ENCODE peak calls at places on chromosomes 16 and 17, in four cellular contexts. M is GM23248, O is fibroblast of lung, C is MM.1S. X is an unnamed sample.

GRCh38 chr16:8677481-8677880 is 3.1 kb downstream of the ABAT start:
- DNase-seq in M (peak), O (no peak), C (no peak), X (no peak)

GRCh38 chr17:7394452-7395191 is at the start of gene PLSCR3:
- DNase-seq in M (peak), O (peak), C (peak), X (peak)

GRCh38 chr16:8848231-8848938 is 20.4 kb downstream of the CARHSP1 start:
- DNase-seq in M (no peak), O (no peak), C (no peak), X (no peak)

GRCh38 chr17:50162466-50163254 is 3.1 kb upstream of the SGCA start:
- DNase-seq in M (no peak), O (no peak), C (no peak), X (no peak)

GRCh38 chr16:54657058-54657708 is 273.5 kb upstream of the IRX5 start:
- DNase-seq in M (peak), O (peak), C (no peak), X (peak)

GRCh38 chr17:8190506-8190905 is 526 bp upstream of the BORCS6 start:
- DNase-seq in M (no peak), O (no peak), C (no peak), X (no peak)

GRCh38 chr16:28092721-28093382 is 29.3 kb upstream of the GSG1L start:
- DNase-seq in M (no peak), O (no peak), C (no peak), X (no peak)

GRCh38 chr17:47262586-47262985 is 9.0 kb downstream of the ITGB3 start:
- DNase-seq in M (no peak), O (no peak), C (no peak), X (no peak)

GRCh38 chr17:79034931-79035485 is 11.0 kb downstream of the C1QTNF1 start:
- DNase-seq in M (no peak), O (no peak), C (no peak), X (no peak)

GRCh38 chr17:67994827-67995567 is 1.3 kb downstream of the C17orf58 start:
- DNase-seq in M (peak), O (peak), C (no peak), X (peak)

GRCh38 chr17:863880-864279 is 81.7 kb downstream of the MRM3 start:
- DNase-seq in M (no peak), O (no peak), C (no peak), X (no peak)

GRCh38 chr17:6374761-6375312 is 60.1 kb downstream of the AIPL1 start:
- DNase-seq in M (peak), O (peak), C (no peak), X (peak)

GRCh38 chr16:78303946-78304345 is 204.5 kb downstream of the WWOX start:
- DNase-seq in M (peak), O (no peak), C (no peak), X (no peak)

GRCh38 chr17:19958023-19958422 is 19.6 kb downstream of the AKAP10 start:
- DNase-seq in M (peak), O (peak), C (no peak), X (peak)

GRCh38 chr16:66476328-66477027 is 49.4 kb downstream of the BEAN1 start:
- DNase-seq in M (peak), O (no peak), C (peak), X (no peak)

GRCh38 chr16:84751947-84752346 is 52.1 kb downstream of the USP10 start:
- DNase-seq in M (peak), O (no peak), C (peak), X (no peak)

GRCh38 chr17:78714534-78714933 is 67.5 kb downstream of the CYTH1 start:
- DNase-seq in M (no peak), O (no peak), C (no peak), X (no peak)

GRCh38 chr17:44543213-44543904 is 13.9 kb upstream of the FZD2 start:
- DNase-seq in M (peak), O (peak), C (no peak), X (peak)

GRCh38 chr17:48755346-48755745 is 26.8 kb upstream of the HOXB13 start:
- DNase-seq in M (no peak), O (no peak), C (no peak), X (no peak)

GRCh38 chr17:48756816-48757215 is 28.3 kb upstream of the HOXB13 start:
- DNase-seq in M (no peak), O (no peak), C (no peak), X (no peak)

GRCh38 chr17:48759288-48759687 is 30.7 kb upstream of the HOXB13 start:
- DNase-seq in M (no peak), O (no peak), C (no peak), X (no peak)

GRCh38 chr17:48754500-48755261 is 26.1 kb upstream of the HOXB13 start:
- DNase-seq in M (no peak), O (no peak), C (no peak), X (no peak)

GRCh38 chr17:48757524-48757961 is 29.0 kb upstream of the HOXB13 start:
- DNase-seq in M (peak), O (no peak), C (no peak), X (no peak)
- TF ChIP-seq EZH2 in M (no peak), O (no peak), C (no peak), X (no peak)

DNA sequence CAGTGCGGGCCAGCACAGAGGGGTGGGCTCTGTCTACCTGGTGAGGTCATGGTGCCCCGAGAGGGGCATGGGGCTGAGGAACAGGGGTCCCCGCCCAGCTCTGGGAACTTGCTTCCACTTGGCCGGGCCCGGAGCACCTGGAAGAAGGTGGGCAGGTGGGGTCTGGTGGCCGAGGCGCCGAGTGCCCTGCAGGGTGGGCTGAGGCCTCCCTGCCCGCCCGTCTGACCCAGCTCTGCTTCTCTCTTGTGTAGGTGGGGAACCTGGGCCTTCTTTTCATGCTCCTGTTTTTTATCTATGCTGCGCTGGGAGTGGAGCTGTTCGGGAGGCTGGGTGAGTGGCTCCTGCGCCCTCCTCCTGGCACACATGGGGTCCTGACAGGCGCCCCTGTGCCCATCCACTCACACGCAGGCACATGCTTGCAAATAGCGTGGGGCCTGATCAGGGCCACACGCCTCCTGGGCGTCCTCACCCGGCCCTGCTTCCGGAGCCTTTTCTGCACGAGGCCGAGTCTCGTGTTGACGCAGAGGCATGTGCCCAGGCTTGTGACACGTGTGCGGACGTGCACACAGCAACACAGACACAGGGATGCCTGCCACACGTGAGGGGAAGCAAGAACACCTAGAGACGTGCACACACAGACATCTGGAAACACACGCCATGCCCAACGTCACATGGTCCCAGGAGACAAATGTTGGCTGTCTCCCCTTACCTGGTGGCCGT is 8.2 kb downstream of the TPSG1 start:
- DNase-seq in M (no peak), O (no peak), C (no peak), X (no peak)
- TF ChIP-seq EZH2 in M (no peak), O (no peak), C (no peak), X (no peak)

GRCh38 chr17:48603959-48604769 is 622 bp downstream of the HOXB6 start:
- DNase-seq in M (peak), O (no peak), C (no peak), X (no peak)
- TF ChIP-seq EZH2 in M (no peak), O (no peak), C (no peak), X (peak)

GRCh38 chr16:17299790-17300189 is 171.0 kb downstream of the XYLT1 start:
- DNase-seq in M (no peak), O (no peak), C (no peak), X (no peak)
- TF ChIP-seq EZH2 in M (no peak), O (no peak), C (no peak), X (no peak)

DNA sequence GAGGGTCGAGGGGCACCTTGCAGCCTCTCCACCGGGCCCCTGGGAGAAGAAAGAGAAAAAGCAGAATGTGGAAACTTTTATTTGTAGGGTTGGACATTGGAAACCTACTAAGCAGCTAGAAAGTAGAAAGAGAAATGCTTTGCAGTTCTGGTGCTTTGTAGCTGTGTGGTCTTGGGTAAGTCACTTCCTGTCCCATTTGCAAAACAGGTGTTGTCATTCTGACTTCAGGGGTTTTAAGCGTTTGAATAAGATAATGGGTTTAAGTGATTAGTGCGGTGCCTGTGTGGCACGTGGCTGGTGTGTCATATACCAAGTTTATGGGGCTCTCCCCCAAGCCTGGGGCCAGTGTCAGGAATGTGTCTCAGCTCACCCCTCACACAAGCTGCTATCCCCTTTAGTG is 1.6 kb downstream of the CA4 start:
- DNase-seq in M (no peak), O (no peak), C (peak), X (no peak)
- TF ChIP-seq EZH2 in M (no peak), O (no peak), C (no peak), X (no peak)

DNA sequence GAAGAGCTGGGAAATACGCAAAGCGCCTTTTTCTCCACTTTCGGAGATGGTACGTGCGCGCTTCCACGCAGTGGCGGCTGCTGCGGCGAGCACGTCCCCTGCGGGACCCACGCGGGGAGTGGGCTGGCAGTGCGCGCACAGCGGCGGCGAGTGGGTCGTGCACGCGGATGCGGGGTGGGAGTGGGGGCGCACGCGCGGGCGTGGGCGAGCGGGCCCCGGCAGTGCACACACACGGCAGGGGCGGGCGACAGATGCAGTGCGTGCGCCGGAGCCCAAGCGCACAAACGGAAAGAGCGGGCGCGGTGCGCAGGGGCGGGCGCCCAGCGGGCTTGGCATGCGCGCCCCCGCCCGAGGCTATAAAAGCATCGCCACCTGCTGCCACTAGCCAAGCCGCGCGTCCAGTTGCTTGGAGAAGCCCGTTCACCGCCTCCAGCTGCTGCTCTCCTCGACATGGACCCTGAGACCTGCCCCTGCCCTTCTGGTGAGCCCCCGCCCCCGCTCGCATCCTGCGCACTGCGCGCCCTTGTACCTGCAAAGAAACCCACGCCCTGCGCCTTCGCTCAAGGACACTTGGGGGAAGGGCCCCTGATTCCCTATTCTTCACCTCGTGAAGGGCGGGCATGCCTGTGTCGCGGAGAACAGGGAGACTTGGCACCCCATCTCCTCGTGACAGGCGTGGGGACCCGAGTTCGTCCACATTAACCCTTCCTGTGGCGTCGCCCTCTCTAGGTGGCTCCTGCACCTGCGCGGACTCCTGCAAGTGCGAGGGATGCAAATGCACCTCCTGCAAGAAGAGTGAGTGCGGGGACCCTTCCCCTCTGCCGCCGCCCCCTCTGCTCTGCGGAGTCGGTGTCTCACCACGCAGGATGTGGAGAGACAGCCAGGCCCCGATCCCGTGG is at the start of gene MT3:
- DNase-seq in M (peak), O (peak), C (no peak), X (no peak)
- TF ChIP-seq EZH2 in M (no peak), O (peak), C (no peak), X (peak)

GRCh38 chr17:80844418-80844990 is 147.1 kb upstream of the CHMP6 start:
- DNase-seq in M (no peak), O (peak), C (no peak), X (no peak)
- TF ChIP-seq EZH2 in M (no peak), O (no peak), C (no peak), X (no peak)

GRCh38 chr16:86567701-86568571 is 1.3 kb downstream of the FOXC2 start:
- DNase-seq in M (peak), O (peak), C (no peak), X (no peak)

GRCh38 chr16:86566601-86566965 is at the start of gene FOXC2:
- DNase-seq in M (peak), O (peak), C (no peak), X (peak)

GRCh38 chr16:86565181-86565631 is 1.4 kb upstream of the FOXC2 start:
- DNase-seq in M (no peak), O (no peak), C (no peak), X (no peak)

GRCh38 chr16:86566966-86567700 is 504 bp downstream of the FOXC2 start:
- DNase-seq in M (peak), O (peak), C (no peak), X (peak)

DNA sequence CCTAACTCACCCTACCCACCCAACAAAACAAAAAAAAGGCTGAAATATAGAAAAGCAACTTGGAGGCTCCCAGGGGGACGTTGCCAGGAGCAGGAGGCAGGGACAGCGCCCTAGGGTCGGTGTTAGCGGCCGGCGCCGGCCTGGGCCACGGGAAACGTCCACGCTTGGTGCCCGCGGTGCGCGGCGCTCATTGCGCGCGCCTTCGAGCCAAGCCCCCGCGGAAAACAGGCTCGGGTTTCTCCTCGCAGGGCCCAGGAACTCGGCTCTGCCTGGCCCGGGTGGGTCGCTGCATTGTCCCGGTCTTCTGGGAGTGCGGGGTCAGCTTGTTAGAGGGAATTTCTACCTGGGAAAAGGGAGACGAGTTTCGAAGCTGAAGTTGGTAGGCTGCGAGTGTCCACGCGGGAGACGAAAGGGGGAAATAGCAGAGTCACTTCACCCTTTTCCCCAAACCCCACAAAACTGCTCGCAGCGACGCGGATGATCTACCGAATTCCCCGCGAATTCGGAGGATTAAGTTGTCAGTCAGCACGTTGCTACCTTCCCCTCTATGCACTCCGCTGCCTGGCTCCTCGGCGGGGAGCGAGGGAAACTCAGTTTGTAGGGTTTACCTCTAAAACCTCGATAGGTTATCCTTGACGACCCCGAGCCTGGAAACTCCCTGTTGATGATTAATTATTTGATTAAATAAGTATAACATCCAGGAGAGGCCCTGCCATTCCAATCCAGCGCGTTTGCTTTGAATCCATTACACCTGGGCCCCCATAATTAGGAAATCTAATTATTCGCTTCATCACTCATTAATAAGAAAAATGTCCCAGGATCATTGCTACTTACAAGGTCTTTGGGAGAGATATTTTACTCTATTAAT is 751 bp upstream of the FOXC2 start:
- DNase-seq in M (no peak), O (peak), C (no peak), X (no peak)
- TF ChIP-seq EZH2 in M (no peak), O (no peak), C (no peak), X (no peak)

GRCh38 chr17:83096401-83097220 is 17.2 kb downstream of the METRNL start:
- DNase-seq in M (no peak), O (no peak), C (no peak), X (no peak)
- TF ChIP-seq EZH2 in M (no peak), O (no peak), C (no peak), X (no peak)